ENCODE peak calls at places on chromosomes 12 and 14, in four cellular contexts. One of them, this sample, is unnamed.

GRCh38 chr14:37546621-37547447 is 48.2 kb downstream of the FOXA1 start:
- DNase-seq in epithelial cell of proximal tubule: no peak
- DNase-seq in prostate gland: peak; percentile 20
- DNase-seq in upper lobe of right lung: no peak
- DNase-seq in this sample: no peak

GRCh38 chr14:52351561-52352491 is 37.7 kb downstream of the PTGER2 start:
- DNase-seq in epithelial cell of proximal tubule: peak; percentile 94
- DNase-seq in prostate gland: no peak
- DNase-seq in upper lobe of right lung: no peak
- DNase-seq in this sample: peak; percentile 78

GRCh38 chr14:106831322-106831720 is 1304.9 kb downstream of the TMEM121 start:
- DNase-seq in upper lobe of right lung: peak; percentile 71
- DNase-seq in epithelial cell of proximal tubule: no peak
- DNase-seq in prostate gland: no peak
- DNase-seq in this sample: peak; percentile 89

GRCh38 chr12:97556201-97556824 is 93.7 kb downstream of the RMST start:
- DNase-seq in epithelial cell of proximal tubule: peak; percentile 71
- DNase-seq in prostate gland: peak; percentile 80
- DNase-seq in upper lobe of right lung: peak; percentile 77
- DNase-seq in this sample: no peak

GRCh38 chr12:107474639-107475539 is 210.7 kb upstream of the PWP1 start:
- DNase-seq in upper lobe of right lung: no peak
- DNase-seq in epithelial cell of proximal tubule: no peak
- DNase-seq in prostate gland: no peak
- DNase-seq in this sample: peak; percentile 51

GRCh38 chr12:32024884-32025599 is 65.8 kb downstream of the RESF1 start:
- DNase-seq in epithelial cell of proximal tubule: no peak
- DNase-seq in upper lobe of right lung: no peak
- DNase-seq in prostate gland: no peak
- DNase-seq in this sample: no peak

GRCh38 chr12:132597333-132598283 is 12.8 kb downstream of the LRCOL1 start:
- DNase-seq in epithelial cell of proximal tubule: no peak
- DNase-seq in prostate gland: no peak
- DNase-seq in upper lobe of right lung: no peak
- DNase-seq in this sample: peak; percentile 52

GRCh38 chr12:58727526-58727925 is 192.8 kb downstream of the LRIG3 start:
- DNase-seq in upper lobe of right lung: no peak
- DNase-seq in prostate gland: no peak
- DNase-seq in epithelial cell of proximal tubule: no peak
- DNase-seq in this sample: no peak

GRCh38 chr12:109264095-109264942 is 44.8 kb downstream of the FOXN4 start:
- DNase-seq in epithelial cell of proximal tubule: no peak
- DNase-seq in upper lobe of right lung: peak; percentile 80
- DNase-seq in prostate gland: peak; percentile 62
- DNase-seq in this sample: peak; percentile 64

GRCh38 chr12:108814462-108815211 is 42.7 kb downstream of the SSH1 start:
- DNase-seq in epithelial cell of proximal tubule: no peak
- DNase-seq in upper lobe of right lung: no peak
- DNase-seq in prostate gland: peak; percentile 86
- DNase-seq in this sample: no peak

GRCh38 chr14:104461676-104462443 is 117.7 kb upstream of the C14orf180 start:
- DNase-seq in prostate gland: no peak
- DNase-seq in epithelial cell of proximal tubule: no peak
- DNase-seq in upper lobe of right lung: no peak
- DNase-seq in this sample: no peak

GRCh38 chr14:72616811-72617210 is 277.1 kb downstream of the DPF3 start:
- DNase-seq in prostate gland: no peak
- DNase-seq in upper lobe of right lung: no peak
- DNase-seq in epithelial cell of proximal tubule: no peak
- DNase-seq in this sample: no peak

GRCh38 chr14:63286071-63286470 is 32.7 kb downstream of the GPHB5 start:
- DNase-seq in epithelial cell of proximal tubule: no peak
- DNase-seq in upper lobe of right lung: no peak
- DNase-seq in prostate gland: peak; percentile 15
- DNase-seq in this sample: no peak

DNA sequence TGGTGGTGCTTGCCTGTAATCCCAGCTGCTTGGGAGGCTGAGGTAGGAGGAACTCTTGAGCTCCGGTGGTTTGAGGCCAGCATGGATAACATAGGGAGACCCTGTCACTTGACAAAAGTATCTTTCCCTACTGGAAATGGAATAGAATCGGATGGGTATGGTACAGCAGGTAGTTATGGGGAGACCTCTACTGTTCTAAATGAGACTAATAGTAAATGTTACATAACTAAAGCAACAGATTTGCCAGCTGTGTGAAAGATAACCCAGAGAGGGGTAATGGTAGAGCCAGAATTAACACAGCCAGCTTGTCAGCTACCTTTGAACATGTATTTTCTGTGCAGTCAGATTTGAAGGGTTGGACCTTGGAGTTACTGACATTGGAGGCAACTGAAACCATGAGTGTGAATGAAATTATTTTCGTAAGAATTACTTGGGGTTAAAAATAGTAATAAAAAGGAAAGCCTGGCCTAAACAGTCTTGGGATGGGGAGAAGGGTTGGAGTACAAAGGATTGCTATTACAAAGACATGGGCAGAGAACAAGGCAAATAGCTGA is 21.7 kb upstream of the NUP107 start:
- DNase-seq in prostate gland: no peak
- DNase-seq in upper lobe of right lung: no peak
- DNase-seq in epithelial cell of proximal tubule: no peak
- DNase-seq in this sample: no peak
- TF ChIP-seq CTCF in prostate gland: no peak
- TF ChIP-seq CTCF in upper lobe of right lung: no peak
- TF ChIP-seq CTCF in epithelial cell of proximal tubule: no peak
- TF ChIP-seq CTCF in this sample: no peak

DNA sequence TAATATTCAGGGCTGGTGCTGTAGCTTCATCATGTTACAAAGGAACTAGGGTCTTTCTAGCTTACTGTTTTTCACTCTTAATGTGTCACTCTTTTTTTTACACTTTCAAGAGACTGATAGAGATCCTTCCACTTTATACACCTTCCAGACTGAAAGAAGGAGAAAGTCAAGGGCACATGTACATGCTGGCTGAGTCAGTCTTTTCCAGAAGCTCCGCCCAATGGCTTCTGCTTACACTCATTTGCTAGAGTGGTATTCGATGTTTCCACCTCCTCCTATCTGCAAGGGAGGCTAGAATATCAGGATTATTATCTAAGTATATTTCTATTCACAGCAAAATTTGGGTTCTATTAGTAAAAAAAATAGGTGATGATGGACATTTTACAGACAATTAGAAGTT is 325.8 kb upstream of the OR4E1 start:
- DNase-seq in epithelial cell of proximal tubule: no peak
- DNase-seq in upper lobe of right lung: no peak
- DNase-seq in prostate gland: no peak
- DNase-seq in this sample: peak; percentile 52
- TF ChIP-seq CTCF in epithelial cell of proximal tubule: no peak
- TF ChIP-seq CTCF in upper lobe of right lung: no peak
- TF ChIP-seq CTCF in prostate gland: no peak
- TF ChIP-seq CTCF in this sample: no peak

DNA sequence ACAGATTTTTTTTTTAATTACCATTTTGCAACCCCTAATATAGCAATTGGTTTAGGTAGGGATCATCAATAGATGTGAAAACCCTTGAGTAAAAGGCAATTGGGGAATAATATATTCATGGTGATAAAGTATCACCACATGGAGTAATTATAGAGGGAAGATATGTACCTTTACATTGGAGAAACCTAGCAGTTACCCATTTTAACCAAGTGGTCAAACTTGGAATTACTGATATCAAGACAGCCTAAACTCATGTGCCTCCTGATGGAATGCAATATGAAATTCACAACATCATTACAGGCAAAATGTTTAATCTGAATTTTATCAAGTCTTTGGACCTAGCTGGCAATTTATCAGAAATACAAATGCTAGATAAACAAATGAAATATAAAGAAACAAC is 6.7 kb upstream of the SLC10A1 start:
- DNase-seq in epithelial cell of proximal tubule: no peak
- DNase-seq in prostate gland: no peak
- DNase-seq in upper lobe of right lung: no peak
- DNase-seq in this sample: no peak
- TF ChIP-seq CTCF in epithelial cell of proximal tubule: peak; percentile 20
- TF ChIP-seq CTCF in prostate gland: no peak
- TF ChIP-seq CTCF in upper lobe of right lung: peak; percentile 5
- TF ChIP-seq CTCF in this sample: peak; percentile 31

GRCh38 chr12:9751204-9752144 is 9.2 kb downstream of the CD69 start:
- DNase-seq in prostate gland: no peak
- DNase-seq in epithelial cell of proximal tubule: no peak
- DNase-seq in upper lobe of right lung: no peak
- DNase-seq in this sample: peak; percentile 84
- TF ChIP-seq CTCF in prostate gland: peak; percentile 48
- TF ChIP-seq CTCF in epithelial cell of proximal tubule: peak; percentile 62
- TF ChIP-seq CTCF in upper lobe of right lung: peak; percentile 47
- TF ChIP-seq CTCF in this sample: peak; percentile 48

GRCh38 chr12:7661741-7662140 is 4.0 kb downstream of the APOBEC1 start:
- DNase-seq in upper lobe of right lung: no peak
- DNase-seq in epithelial cell of proximal tubule: no peak
- DNase-seq in prostate gland: no peak
- DNase-seq in this sample: no peak

GRCh38 chr12:7666595-7666994 is 887 bp upstream of the APOBEC1 start:
- DNase-seq in prostate gland: no peak
- DNase-seq in upper lobe of right lung: no peak
- DNase-seq in epithelial cell of proximal tubule: no peak
- DNase-seq in this sample: no peak

GRCh38 chr12:7667025-7667575 is 1.4 kb upstream of the APOBEC1 start:
- DNase-seq in upper lobe of right lung: no peak
- DNase-seq in prostate gland: no peak
- DNase-seq in epithelial cell of proximal tubule: no peak
- DNase-seq in this sample: no peak
- TF ChIP-seq CTCF in upper lobe of right lung: no peak
- TF ChIP-seq CTCF in prostate gland: no peak
- TF ChIP-seq CTCF in epithelial cell of proximal tubule: peak; percentile 40
- TF ChIP-seq CTCF in this sample: no peak

GRCh38 chr12:22408605-22409004 is 74.1 kb upstream of the ST8SIA1 start:
- DNase-seq in upper lobe of right lung: no peak
- DNase-seq in epithelial cell of proximal tubule: no peak
- DNase-seq in prostate gland: peak; percentile 59
- DNase-seq in this sample: no peak
- TF ChIP-seq CTCF in upper lobe of right lung: no peak
- TF ChIP-seq CTCF in epithelial cell of proximal tubule: no peak
- TF ChIP-seq CTCF in prostate gland: no peak
- TF ChIP-seq CTCF in this sample: no peak

GRCh38 chr14:25516838-25517237 is 466.9 kb upstream of the STXBP6 start:
- DNase-seq in prostate gland: no peak
- DNase-seq in upper lobe of right lung: no peak
- DNase-seq in epithelial cell of proximal tubule: no peak
- DNase-seq in this sample: no peak
- TF ChIP-seq CTCF in prostate gland: no peak
- TF ChIP-seq CTCF in upper lobe of right lung: no peak
- TF ChIP-seq CTCF in epithelial cell of proximal tubule: no peak
- TF ChIP-seq CTCF in this sample: no peak

DNA sequence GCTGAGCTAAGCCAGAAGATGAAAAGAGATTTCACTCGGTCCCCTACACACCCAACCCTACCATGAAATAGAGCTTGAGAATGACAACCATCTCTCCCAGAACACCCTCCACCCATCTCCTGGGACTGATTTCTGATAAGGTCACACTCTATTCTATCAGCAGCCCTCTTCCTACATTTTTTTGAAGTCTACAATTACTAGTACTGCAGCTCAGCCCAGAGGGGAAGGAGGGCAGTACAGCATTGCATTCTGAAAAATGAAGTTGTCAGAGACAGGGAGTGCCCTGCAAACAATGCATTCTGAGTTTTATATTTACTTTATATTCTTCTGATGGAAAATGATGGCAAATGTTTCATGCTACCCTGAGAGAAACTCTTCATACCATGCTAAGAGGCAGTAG is 318.5 kb downstream of the BCAT1 start:
- DNase-seq in epithelial cell of proximal tubule: no peak
- DNase-seq in upper lobe of right lung: no peak
- DNase-seq in prostate gland: no peak
- DNase-seq in this sample: no peak
- TF ChIP-seq CTCF in epithelial cell of proximal tubule: peak; percentile 37
- TF ChIP-seq CTCF in upper lobe of right lung: no peak
- TF ChIP-seq CTCF in prostate gland: no peak
- TF ChIP-seq CTCF in this sample: no peak

This sample was measured in activated CD8-positive, alpha-beta T cell treated with anti-CD3 and anti-CD28 coated beads for 36 hours.